ENCODE peak calls at places on chromosome 19, in nine cellular contexts. G is breast epithelium, F is RWPE2, P is psoas muscle, K is mammary epithelial cell, B is colonic mucosa, C is stomach, I is MM.1S, N is uterus. A is an unnamed sample.

GRCh38 chr19:46693760-46694159 is 23.2 kb downstream of the PRKD2 start:
- DNase-seq in N (no peak), C (no peak), P (no peak), F (no peak), G (no peak), I (no peak), B (no peak), K (no peak), A (no peak)

GRCh38 chr19:12521996-12522395 is 29.3 kb downstream of the ZNF564 start:
- DNase-seq in C (no peak), N (no peak), I (peak; percentile 15), P (no peak), F (no peak), B (no peak), K (no peak), G (no peak), A (no peak)

GRCh38 chr19:58044391-58044790 is 10.6 kb downstream of the ZSCAN1 start:
- DNase-seq in K (no peak), I (no peak), N (no peak), C (no peak), G (no peak), B (no peak), F (no peak), P (no peak), A (no peak)

GRCh38 chr19:29714953-29715694 is at the start of gene C19orf12:
- DNase-seq in N (peak; percentile 47), I (peak; percentile 61), B (peak; percentile 49), P (peak; percentile 81), F (no peak), K (peak; percentile 38), C (peak; percentile 68), G (peak; percentile 64), A (no peak)

GRCh38 chr19:1214862-1215731 is 9.5 kb downstream of the STK11 start:
- DNase-seq in C (peak; percentile 82), N (no peak), B (no peak), I (no peak), K (no peak), F (peak; percentile 75), G (no peak), P (peak; percentile 89), A (no peak)

GRCh38 chr19:48455908-48456562 is 661 bp downstream of the KCNJ14 start:
- DNase-seq in P (no peak), N (no peak), K (no peak), C (no peak), B (no peak), F (no peak), I (no peak), G (no peak), A (peak; percentile 33)

GRCh38 chr19:43416951-43417623 is 2.4 kb downstream of the TEX101 start:
- DNase-seq in K (no peak), I (no peak), F (no peak), N (no peak), C (no peak), P (no peak), B (peak; percentile 36), G (no peak), A (peak; percentile 57)

GRCh38 chr19:45462174-45462573 is 5.6 kb upstream of the FOSB start:
- DNase-seq in N (no peak), K (no peak), C (no peak), B (no peak), P (no peak), I (no peak), F (no peak), G (no peak), A (no peak)

GRCh38 chr19:48867922-48868195 is 558 bp downstream of the PLEKHA4 start:
- DNase-seq in I (no peak), K (no peak), B (no peak), N (no peak), F (no peak), C (no peak), G (no peak), P (no peak), A (no peak)

GRCh38 chr19:15021286-15022007 is 27.8 kb upstream of the CASP14 start:
- DNase-seq in I (no peak), K (no peak), C (no peak), F (no peak), B (no peak), G (no peak), N (no peak), P (no peak), A (no peak)

GRCh38 chr19:3105641-3106508 is 11.7 kb downstream of the GNA11 start:
- DNase-seq in P (peak; percentile 36), B (no peak), C (no peak), K (no peak), I (no peak), F (no peak), N (no peak), G (no peak), A (no peak)
- H3K4me1 ChIP-seq in P (peaks cover 26% of the 10 kb centered on the region), B (peaks cover 20% of the 10 kb centered on the region), C (peaks cover 27% of the 10 kb centered on the region), K (no peaks in the 10 kb centered on the region), I (no peaks in the 10 kb centered on the region), F (no peaks in the 10 kb centered on the region), N (no peaks in the 10 kb centered on the region), G (peaks cover 4% of the 10 kb centered on the region), A (no peaks in the 10 kb centered on the region)

DNA sequence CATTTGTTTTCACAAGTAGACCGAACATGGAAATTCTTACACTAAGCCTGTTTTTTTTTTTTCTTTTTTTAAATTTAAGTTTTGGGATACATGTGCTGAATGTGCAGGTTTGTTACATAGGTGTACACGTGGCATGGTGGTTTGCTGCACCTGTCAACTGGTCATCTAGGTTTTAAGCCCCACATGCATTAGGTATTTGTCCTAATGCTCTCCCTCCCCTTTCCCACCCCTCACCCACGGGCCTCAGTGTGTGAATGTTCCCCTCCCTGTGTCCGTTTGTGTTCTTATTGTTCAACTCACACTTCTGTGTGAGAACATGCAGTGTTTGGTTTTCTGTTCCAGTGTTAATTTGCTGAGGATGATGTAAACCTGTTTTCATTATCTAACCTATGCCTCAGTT is 2.6 kb downstream of the NLRP4 start:
- DNase-seq in F (no peak), I (peak; percentile 77), B (no peak), P (no peak), N (no peak), G (no peak), K (no peak), C (no peak), A (no peak)
- H3K9me3 ChIP-seq in F (peaks cover 3% of the 10 kb centered on the region), I (no peaks in the 10 kb centered on the region), B (no peaks in the 10 kb centered on the region), P (peaks cover 3% of the 10 kb centered on the region), N (no peaks in the 10 kb centered on the region), G (peaks cover 10% of the 10 kb centered on the region), K (peaks cover 16% of the 10 kb centered on the region), C (no peaks in the 10 kb centered on the region), A (no peaks in the 10 kb centered on the region)

DNA sequence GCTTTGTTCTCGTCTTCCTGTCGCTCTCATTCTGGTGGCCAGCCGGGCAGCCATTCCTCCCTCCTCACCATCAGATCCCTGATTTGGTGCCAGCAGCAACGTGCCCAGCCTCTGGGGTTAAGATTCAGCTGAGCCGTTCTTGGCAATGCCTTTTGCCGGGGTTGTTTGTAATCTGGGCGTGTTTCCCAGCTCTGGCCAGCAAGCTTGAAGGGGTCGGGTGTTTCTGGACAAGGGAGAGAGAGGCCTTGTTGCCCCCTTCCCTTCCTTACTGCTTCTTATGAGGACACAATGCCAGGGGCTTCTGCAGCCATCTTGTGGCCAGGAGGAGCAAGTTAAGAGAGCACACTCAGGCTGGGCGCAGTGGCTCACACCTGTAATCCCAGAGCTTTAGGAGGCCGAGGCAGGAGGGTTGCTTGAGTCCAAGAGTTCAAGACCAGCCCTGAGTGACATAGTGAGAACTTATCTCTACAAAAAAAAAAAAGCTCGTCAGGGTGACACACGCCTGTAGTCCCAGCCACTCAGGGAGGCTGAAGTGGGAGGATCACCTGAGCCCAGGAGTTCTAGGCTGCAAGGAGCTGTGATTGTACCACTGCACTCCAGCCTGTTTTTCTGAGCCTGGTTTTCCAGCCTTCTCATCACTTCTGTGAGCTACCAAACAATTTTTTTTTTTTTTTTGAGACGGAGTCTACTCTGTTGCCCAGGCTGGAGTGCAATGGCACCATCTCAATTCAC is 10.7 kb upstream of the CRTC1 start:
- DNase-seq in G (no peak), K (no peak), C (peak; percentile 73), I (no peak), N (no peak), B (no peak), P (peak; percentile 79), F (no peak), A (peak; percentile 33)
- TF ChIP-seq CTCF in G (no peak), K (peak; percentile 34), C (no peak), I (no peak), N (no peak), B (no peak), P (peak; percentile 32), F (peak; percentile 26), A (no peak)

GRCh38 chr19:3062165-3063105 is at the start of gene TLE5:
- DNase-seq in P (peak; percentile 86), C (peak; percentile 78), K (no peak), I (peak; percentile 45), N (no peak), G (no peak), B (peak; percentile 70), F (no peak), A (peak; percentile 66)
- H3K4me1 ChIP-seq in P (peaks cover 23% of the 10 kb centered on the region), C (peaks cover 27% of the 10 kb centered on the region), K (peaks cover 12% of the 10 kb centered on the region), I (peaks cover 5% of the 10 kb centered on the region), N (peaks cover 5% of the 10 kb centered on the region), G (peaks cover 17% of the 10 kb centered on the region), B (no peaks in the 10 kb centered on the region), F (peaks cover 8% of the 10 kb centered on the region), A (peaks cover 5% of the 10 kb centered on the region)

DNA sequence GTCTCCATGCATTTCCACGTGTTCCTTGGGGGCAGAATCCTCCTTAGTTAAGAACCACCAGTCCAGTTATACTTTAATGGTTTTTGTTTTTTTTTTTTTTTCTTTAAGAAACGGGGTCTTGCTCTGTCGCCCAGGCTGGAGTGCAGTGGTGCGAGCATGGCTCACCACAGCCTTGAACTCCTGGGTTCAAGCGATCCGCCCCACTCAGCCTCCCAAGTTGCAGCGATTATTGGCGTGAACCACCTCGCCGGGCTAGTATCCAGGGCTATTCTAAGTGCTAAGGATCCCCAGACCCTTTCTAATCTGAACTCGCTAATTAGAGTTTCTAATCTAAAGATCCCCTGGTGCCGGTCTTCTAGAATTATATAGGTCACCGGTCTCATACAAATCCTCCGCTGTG is 9.6 kb downstream of the ABHD8 start:
- DNase-seq in F (no peak), G (no peak), I (peak; percentile 2), B (no peak), N (no peak), K (no peak), C (no peak), P (no peak), A (no peak)
- H3K9me3 ChIP-seq in F (no peaks in the 10 kb centered on the region), G (no peaks in the 10 kb centered on the region), I (no peaks in the 10 kb centered on the region), B (no peaks in the 10 kb centered on the region), N (no peaks in the 10 kb centered on the region), K (no peaks in the 10 kb centered on the region), C (no peaks in the 10 kb centered on the region), P (peaks cover 5% of the 10 kb centered on the region), A (peaks cover 5% of the 10 kb centered on the region)

GRCh38 chr19:54231077-54231931 is 8.5 kb upstream of the LILRB3 start:
- DNase-seq in B (peak; percentile 88), N (peak; percentile 71), P (peak; percentile 89), K (peak; percentile 62), G (peak; percentile 80), I (peak; percentile 53), C (peak; percentile 92), F (no peak), A (peak; percentile 91)
- TF ChIP-seq CTCF in B (peak; percentile 92), N (peak; percentile 70), P (peak; percentile 84), K (peak; percentile 94), G (peak; percentile 85), I (peak; percentile 69), C (peak; percentile 88), F (peak; percentile 87), A (peak; percentile 90)

DNA sequence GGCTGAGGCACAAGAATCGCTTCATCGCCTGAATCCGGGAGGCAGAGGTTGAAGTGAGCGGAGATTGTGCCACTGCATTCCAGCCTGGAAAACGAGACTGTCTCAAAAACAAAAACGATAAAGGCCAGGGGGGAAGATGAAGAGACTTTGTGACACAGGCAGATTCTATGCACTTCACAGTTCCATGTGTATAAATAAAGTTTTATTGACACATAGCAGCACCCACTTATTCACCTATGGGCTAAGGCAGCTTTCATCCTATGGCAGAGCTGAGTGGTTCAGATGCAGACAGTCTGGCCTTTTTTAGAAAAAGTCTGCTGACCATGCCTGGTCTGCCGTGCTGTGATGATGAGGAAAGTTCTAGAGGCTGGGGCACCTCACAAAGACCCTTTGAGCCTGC is 5.6 kb downstream of the LMNB2 start:
- DNase-seq in N (no peak), C (no peak), I (no peak), K (no peak), B (no peak), P (no peak), F (no peak), G (no peak), A (no peak)
- H3K4me1 ChIP-seq in N (no peaks in the 10 kb centered on the region), C (peaks cover 10% of the 10 kb centered on the region), I (peaks cover 21% of the 10 kb centered on the region), K (peaks cover 14% of the 10 kb centered on the region), B (no peaks in the 10 kb centered on the region), P (peaks cover 12% of the 10 kb centered on the region), F (no peaks in the 10 kb centered on the region), G (peaks cover 8% of the 10 kb centered on the region), A (peaks cover 5% of the 10 kb centered on the region)

A was measured in Caco-2.